ENCODE peak calls at places on chromosome 2, in ten cellular contexts. One of them, this sample, is unnamed.

GRCh38 chr2:231535961-231536360 is 5.7 kb upstream of the NMUR1 start:
- DNase-seq in AG10803: no peak
- DNase-seq in thoracic aorta: no peak
- DNase-seq in choroid plexus epithelial cell: no peak
- DNase-seq in uterus: no peak
- DNase-seq in MCF 10A: no peak
- DNase-seq in HCT116: no peak
- DNase-seq in A549: no peak
- DNase-seq in GM12864: no peak
- DNase-seq in OCI-LY7: no peak
- DNase-seq in this sample: no peak

GRCh38 chr2:20444993-20445910 is 1.6 kb upstream of the RHOB start:
- DNase-seq in AG10803: no peak
- DNase-seq in thoracic aorta: no peak
- DNase-seq in choroid plexus epithelial cell: no peak
- DNase-seq in uterus: no peak
- DNase-seq in MCF 10A: no peak
- DNase-seq in HCT116: no peak
- DNase-seq in A549: no peak
- DNase-seq in GM12864: no peak
- DNase-seq in OCI-LY7: no peak
- DNase-seq in this sample: no peak

GRCh38 chr2:675982-676646 is 1.1 kb downstream of the TMEM18 start:
- DNase-seq in AG10803: peak; percentile 93
- DNase-seq in thoracic aorta: no peak
- DNase-seq in choroid plexus epithelial cell: peak; percentile 96
- DNase-seq in uterus: peak; percentile 73
- DNase-seq in MCF 10A: peak; percentile 89
- DNase-seq in HCT116: no peak
- DNase-seq in A549: peak; percentile 85
- DNase-seq in GM12864: no peak
- DNase-seq in OCI-LY7: no peak
- DNase-seq in this sample: no peak

GRCh38 chr2:101679801-101680487 is 17.6 kb upstream of the MAP4K4 start:
- DNase-seq in AG10803: no peak
- DNase-seq in thoracic aorta: no peak
- DNase-seq in choroid plexus epithelial cell: peak; percentile 20
- DNase-seq in uterus: no peak
- DNase-seq in MCF 10A: no peak
- DNase-seq in HCT116: no peak
- DNase-seq in A549: no peak
- DNase-seq in GM12864: no peak
- DNase-seq in OCI-LY7: no peak
- DNase-seq in this sample: no peak

GRCh38 chr2:37871453-37872191 is 53.5 kb upstream of the RMDN2 start:
- DNase-seq in AG10803: peak; percentile 94
- DNase-seq in thoracic aorta: no peak
- DNase-seq in choroid plexus epithelial cell: peak; percentile 72
- DNase-seq in uterus: no peak
- DNase-seq in MCF 10A: peak; percentile 71
- DNase-seq in HCT116: no peak
- DNase-seq in A549: no peak
- DNase-seq in GM12864: peak; percentile 29
- DNase-seq in OCI-LY7: no peak
- DNase-seq in this sample: no peak

GRCh38 chr2:173076557-173077345 is 1.1 kb downstream of the MAP3K20 start:
- DNase-seq in AG10803: peak; percentile 46
- DNase-seq in thoracic aorta: no peak
- DNase-seq in choroid plexus epithelial cell: peak; percentile 63
- DNase-seq in uterus: peak; percentile 56
- DNase-seq in MCF 10A: peak; percentile 51
- DNase-seq in HCT116: no peak
- DNase-seq in A549: peak; percentile 37
- DNase-seq in GM12864: peak; percentile 25
- DNase-seq in OCI-LY7: peak; percentile 41
- DNase-seq in this sample: peak; percentile 64

GRCh38 chr2:230798769-230799399 is 65.9 kb upstream of the ITM2C start:
- DNase-seq in AG10803: peak; percentile 59
- DNase-seq in thoracic aorta: no peak
- DNase-seq in choroid plexus epithelial cell: peak; percentile 80
- DNase-seq in uterus: no peak
- DNase-seq in MCF 10A: peak; percentile 85
- DNase-seq in HCT116: no peak
- DNase-seq in A549: peak; percentile 45
- DNase-seq in GM12864: peak; percentile 22
- DNase-seq in OCI-LY7: peak; percentile 70
- DNase-seq in this sample: peak; percentile 69

GRCh38 chr2:26519396-26519991 is 41.6 kb upstream of the OTOF start:
- DNase-seq in AG10803: no peak
- DNase-seq in thoracic aorta: no peak
- DNase-seq in choroid plexus epithelial cell: no peak
- DNase-seq in uterus: no peak
- DNase-seq in MCF 10A: no peak
- DNase-seq in HCT116: no peak
- DNase-seq in A549: no peak
- DNase-seq in GM12864: no peak
- DNase-seq in OCI-LY7: no peak
- DNase-seq in this sample: no peak

GRCh38 chr2:44715671-44716077 is 225.8 kb upstream of the SIX3 start:
- DNase-seq in AG10803: peak; percentile 76
- DNase-seq in thoracic aorta: no peak
- DNase-seq in choroid plexus epithelial cell: peak; percentile 70
- DNase-seq in uterus: no peak
- DNase-seq in MCF 10A: peak; percentile 52
- DNase-seq in HCT116: peak; percentile 19
- DNase-seq in A549: peak; percentile 60
- DNase-seq in GM12864: no peak
- DNase-seq in OCI-LY7: peak; percentile 3
- DNase-seq in this sample: peak; percentile 70

GRCh38 chr2:98601532-98602132 is 6.7 kb downstream of the COA5 start:
- DNase-seq in AG10803: peak; percentile 34
- DNase-seq in thoracic aorta: no peak
- DNase-seq in choroid plexus epithelial cell: peak; percentile 75
- DNase-seq in uterus: no peak
- DNase-seq in MCF 10A: peak; percentile 53
- DNase-seq in HCT116: peak; percentile 23
- DNase-seq in A549: peak; percentile 66
- DNase-seq in GM12864: no peak
- DNase-seq in OCI-LY7: peak; percentile 57
- DNase-seq in this sample: peak; percentile 12

GRCh38 chr2:44934521-44934961 is 7.0 kb upstream of the SIX3 start:
- DNase-seq in AG10803: no peak
- DNase-seq in thoracic aorta: no peak
- DNase-seq in choroid plexus epithelial cell: no peak
- DNase-seq in uterus: no peak
- DNase-seq in MCF 10A: no peak
- DNase-seq in HCT116: no peak
- DNase-seq in A549: no peak
- DNase-seq in GM12864: no peak
- DNase-seq in OCI-LY7: no peak
- DNase-seq in this sample: no peak

GRCh38 chr2:17429130-17429529 is 89.1 kb downstream of the RAD51AP2 start:
- DNase-seq in AG10803: peak; percentile 68
- DNase-seq in thoracic aorta: no peak
- DNase-seq in choroid plexus epithelial cell: peak; percentile 56
- DNase-seq in uterus: no peak
- DNase-seq in MCF 10A: peak; percentile 79
- DNase-seq in HCT116: no peak
- DNase-seq in A549: no peak
- DNase-seq in GM12864: no peak
- DNase-seq in OCI-LY7: no peak
- DNase-seq in this sample: no peak

GRCh38 chr2:200348897-200349563 is 42.5 kb downstream of the SPATS2L start:
- DNase-seq in AG10803: no peak
- DNase-seq in thoracic aorta: no peak
- DNase-seq in choroid plexus epithelial cell: no peak
- DNase-seq in uterus: no peak
- DNase-seq in MCF 10A: no peak
- DNase-seq in HCT116: no peak
- DNase-seq in A549: no peak
- DNase-seq in GM12864: no peak
- DNase-seq in OCI-LY7: no peak
- DNase-seq in this sample: no peak

GRCh38 chr2:20050104-20050711 is 1.2 kb downstream of the LAPTM4A start:
- DNase-seq in AG10803: peak; percentile 65
- DNase-seq in thoracic aorta: no peak
- DNase-seq in choroid plexus epithelial cell: peak; percentile 79
- DNase-seq in uterus: no peak
- DNase-seq in MCF 10A: peak; percentile 80
- DNase-seq in HCT116: no peak
- DNase-seq in A549: no peak
- DNase-seq in GM12864: peak; percentile 37
- DNase-seq in OCI-LY7: peak; percentile 59
- DNase-seq in this sample: peak; percentile 65

GRCh38 chr2:11477994-11478393 is 12.0 kb upstream of the E2F6 start:
- DNase-seq in AG10803: peak; percentile 78
- DNase-seq in thoracic aorta: peak; percentile 65
- DNase-seq in choroid plexus epithelial cell: peak; percentile 92
- DNase-seq in uterus: peak; percentile 87
- DNase-seq in MCF 10A: peak; percentile 93
- DNase-seq in HCT116: peak; percentile 76
- DNase-seq in A549: peak; percentile 91
- DNase-seq in GM12864: peak; percentile 62
- DNase-seq in OCI-LY7: peak; percentile 88
- DNase-seq in this sample: peak; percentile 86

GRCh38 chr2:196927318-196928225 is 1.1 kb upstream of the PGAP1 start:
- DNase-seq in AG10803: peak; percentile 84
- DNase-seq in thoracic aorta: no peak
- DNase-seq in choroid plexus epithelial cell: peak; percentile 92
- DNase-seq in uterus: peak; percentile 16
- DNase-seq in MCF 10A: peak; percentile 38
- DNase-seq in HCT116: no peak
- DNase-seq in A549: peak; percentile 29
- DNase-seq in GM12864: no peak
- DNase-seq in OCI-LY7: peak; percentile 7
- DNase-seq in this sample: peak; percentile 37

GRCh38 chr2:196925768-196926561 is 542 bp downstream of the PGAP1 start:
- DNase-seq in AG10803: peak; percentile 31
- DNase-seq in thoracic aorta: no peak
- DNase-seq in choroid plexus epithelial cell: peak; percentile 35
- DNase-seq in uterus: peak; percentile 24
- DNase-seq in MCF 10A: peak; percentile 58
- DNase-seq in HCT116: no peak
- DNase-seq in A549: peak; percentile 27
- DNase-seq in GM12864: no peak
- DNase-seq in OCI-LY7: peak; percentile 9
- DNase-seq in this sample: peak; percentile 60

GRCh38 chr2:196924051-196924450 is 2.5 kb downstream of the PGAP1 start:
- DNase-seq in AG10803: no peak
- DNase-seq in thoracic aorta: no peak
- DNase-seq in choroid plexus epithelial cell: no peak
- DNase-seq in uterus: no peak
- DNase-seq in MCF 10A: no peak
- DNase-seq in HCT116: no peak
- DNase-seq in A549: no peak
- DNase-seq in GM12864: no peak
- DNase-seq in OCI-LY7: no peak
- DNase-seq in this sample: no peak

GRCh38 chr2:196925445-196925767 is 1.1 kb downstream of the PGAP1 start:
- DNase-seq in AG10803: peak; percentile 4
- DNase-seq in thoracic aorta: no peak
- DNase-seq in choroid plexus epithelial cell: peak; percentile 27
- DNase-seq in uterus: no peak
- DNase-seq in MCF 10A: no peak
- DNase-seq in HCT116: no peak
- DNase-seq in A549: no peak
- DNase-seq in GM12864: no peak
- DNase-seq in OCI-LY7: no peak
- DNase-seq in this sample: peak; percentile 52

GRCh38 chr2:196926562-196927317 is at the start of gene PGAP1:
- DNase-seq in AG10803: peak; percentile 82
- DNase-seq in thoracic aorta: peak; percentile 25
- DNase-seq in choroid plexus epithelial cell: peak; percentile 92
- DNase-seq in uterus: peak; percentile 92
- DNase-seq in MCF 10A: peak; percentile 89
- DNase-seq in HCT116: peak; percentile 69
- DNase-seq in A549: peak; percentile 87
- DNase-seq in GM12864: peak; percentile 44
- DNase-seq in OCI-LY7: peak; percentile 85
- DNase-seq in this sample: peak; percentile 95
- TF ChIP-seq CTCF in AG10803: peak; percentile 0
- TF ChIP-seq CTCF in thoracic aorta: no peak
- TF ChIP-seq CTCF in choroid plexus epithelial cell: no peak
- TF ChIP-seq CTCF in uterus: no peak
- TF ChIP-seq CTCF in MCF 10A: no peak
- TF ChIP-seq CTCF in HCT116: no peak
- TF ChIP-seq CTCF in A549: no peak
- TF ChIP-seq CTCF in GM12864: no peak
- TF ChIP-seq CTCF in OCI-LY7: no peak
- TF ChIP-seq CTCF in this sample: no peak

GRCh38 chr2:237627463-237628321 is at the start of gene LRRFIP1:
- DNase-seq in AG10803: no peak
- DNase-seq in thoracic aorta: no peak
- DNase-seq in choroid plexus epithelial cell: no peak
- DNase-seq in uterus: peak; percentile 57
- DNase-seq in MCF 10A: no peak
- DNase-seq in HCT116: no peak
- DNase-seq in A549: no peak
- DNase-seq in GM12864: no peak
- DNase-seq in OCI-LY7: no peak
- DNase-seq in this sample: peak; percentile 37
- TF ChIP-seq CTCF in AG10803: no peak
- TF ChIP-seq CTCF in thoracic aorta: peak; percentile 9
- TF ChIP-seq CTCF in choroid plexus epithelial cell: no peak
- TF ChIP-seq CTCF in uterus: peak; percentile 30
- TF ChIP-seq CTCF in MCF 10A: no peak
- TF ChIP-seq CTCF in HCT116: no peak
- TF ChIP-seq CTCF in A549: peak; percentile 8
- TF ChIP-seq CTCF in GM12864: no peak
- TF ChIP-seq CTCF in OCI-LY7: no peak
- TF ChIP-seq CTCF in this sample: no peak

GRCh38 chr2:177692828-177693269 is 300.3 kb downstream of the AGPS start:
- DNase-seq in AG10803: peak; percentile 3
- DNase-seq in thoracic aorta: no peak
- DNase-seq in choroid plexus epithelial cell: no peak
- DNase-seq in uterus: no peak
- DNase-seq in MCF 10A: peak; percentile 77
- DNase-seq in HCT116: no peak
- DNase-seq in A549: peak; percentile 55
- DNase-seq in GM12864: no peak
- DNase-seq in OCI-LY7: no peak
- DNase-seq in this sample: no peak
- TF ChIP-seq CTCF in AG10803: no peak
- TF ChIP-seq CTCF in thoracic aorta: no peak
- TF ChIP-seq CTCF in choroid plexus epithelial cell: no peak
- TF ChIP-seq CTCF in uterus: peak; percentile 35
- TF ChIP-seq CTCF in MCF 10A: peak; percentile 30
- TF ChIP-seq CTCF in HCT116: no peak
- TF ChIP-seq CTCF in A549: peak; percentile 34
- TF ChIP-seq CTCF in GM12864: no peak
- TF ChIP-seq CTCF in OCI-LY7: no peak
- TF ChIP-seq CTCF in this sample: peak; percentile 17

DNA sequence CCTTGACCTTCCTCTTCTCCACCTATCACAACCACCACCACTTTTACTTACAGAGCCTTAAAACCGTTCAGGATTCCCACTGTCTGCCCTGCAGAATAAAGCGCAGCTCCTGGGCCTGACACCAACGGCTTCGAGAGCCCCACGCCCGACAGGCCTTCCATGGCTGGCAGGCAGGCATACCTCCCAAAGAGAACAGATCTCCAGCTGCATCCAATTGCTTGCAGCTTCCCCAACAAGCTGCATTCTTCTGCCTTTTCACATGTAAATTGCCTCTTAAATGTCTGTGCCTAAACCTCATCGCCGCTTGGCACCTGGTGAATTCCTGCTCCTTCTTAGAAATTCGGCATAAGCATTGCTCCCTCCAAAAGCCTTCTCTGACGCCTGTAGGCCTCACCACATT is 31.5 kb upstream of the FAM124B start:
- DNase-seq in AG10803: no peak
- DNase-seq in thoracic aorta: no peak
- DNase-seq in choroid plexus epithelial cell: no peak
- DNase-seq in uterus: no peak
- DNase-seq in MCF 10A: no peak
- DNase-seq in HCT116: no peak
- DNase-seq in A549: no peak
- DNase-seq in GM12864: no peak
- DNase-seq in OCI-LY7: no peak
- DNase-seq in this sample: no peak
- TF ChIP-seq CTCF in AG10803: no peak
- TF ChIP-seq CTCF in thoracic aorta: no peak
- TF ChIP-seq CTCF in choroid plexus epithelial cell: no peak
- TF ChIP-seq CTCF in uterus: no peak
- TF ChIP-seq CTCF in MCF 10A: no peak
- TF ChIP-seq CTCF in HCT116: no peak
- TF ChIP-seq CTCF in A549: no peak
- TF ChIP-seq CTCF in GM12864: no peak
- TF ChIP-seq CTCF in OCI-LY7: no peak
- TF ChIP-seq CTCF in this sample: no peak

This sample was measured in A673.